ENCODE peak calls at places on chromosomes 2 and 18, in four cellular contexts. A is HepG2, H is H1, L is GM12878. D is an unnamed sample.

GRCh38 chr2:191064590-191064989 is 50.6 kb upstream of the STAT1 start:
- DNase-seq in A (no peak), H (no peak), L (no peak), D (no peak)

GRCh38 chr2:19141234-19142004 is 217.0 kb downstream of the OSR1 start:
- DNase-seq in A (no peak), H (no peak), L (no peak), D (no peak)

GRCh38 chr18:47893047-47893446 is 37.4 kb downstream of the SMAD2 start:
- DNase-seq in A (no peak), H (no peak), L (no peak), D (no peak)

GRCh38 chr2:56630286-56630685 is 446.5 kb downstream of the CCDC85A start:
- DNase-seq in A (no peak), H (no peak), L (no peak), D (no peak)

GRCh38 chr2:81196933-81197628 is 892.5 kb upstream of the LRRTM1 start:
- DNase-seq in A (no peak), H (no peak), L (no peak), D (no peak)

GRCh38 chr2:233258211-233258610 is 6.7 kb downstream of the ATG16L1 start:
- DNase-seq in A (no peak), H (no peak), L (no peak), D (no peak)

GRCh38 chr2:42925742-42926437 is 133.5 kb upstream of the HAAO start:
- DNase-seq in A (peak), H (no peak), L (no peak), D (no peak)

GRCh38 chr2:195559431-195559914 is 97.6 kb upstream of the SLC39A10 start:
- DNase-seq in A (no peak), H (peak), L (peak), D (peak)

GRCh38 chr2:223469270-223470057 is 132.7 kb downstream of the SCG2 start:
- DNase-seq in A (no peak), H (no peak), L (no peak), D (no peak)

GRCh38 chr2:204950695-204951094 is 405.4 kb downstream of the PARD3B start:
- DNase-seq in A (no peak), H (no peak), L (no peak), D (no peak)

GRCh38 chr18:46264255-46264654 is 160.1 kb downstream of the HAUS1 start:
- DNase-seq in A (peak), H (no peak), L (no peak), D (peak)

GRCh38 chr2:171670655-171671054 is 16.6 kb upstream of the DYNC1I2 start:
- DNase-seq in A (no peak), H (no peak), L (no peak), D (no peak)

GRCh38 chr2:174535757-174536703 is 49.2 kb upstream of the GPR155 start:
- DNase-seq in A (no peak), H (no peak), L (no peak), D (no peak)

GRCh38 chr2:105411720-105412407 is 13.0 kb upstream of the FHL2 start:
- DNase-seq in A (no peak), H (no peak), L (peak), D (no peak)

GRCh38 chr2:190889175-190889943 is 8.7 kb downstream of the GLS start:
- DNase-seq in A (no peak), H (no peak), L (no peak), D (no peak)

DNA sequence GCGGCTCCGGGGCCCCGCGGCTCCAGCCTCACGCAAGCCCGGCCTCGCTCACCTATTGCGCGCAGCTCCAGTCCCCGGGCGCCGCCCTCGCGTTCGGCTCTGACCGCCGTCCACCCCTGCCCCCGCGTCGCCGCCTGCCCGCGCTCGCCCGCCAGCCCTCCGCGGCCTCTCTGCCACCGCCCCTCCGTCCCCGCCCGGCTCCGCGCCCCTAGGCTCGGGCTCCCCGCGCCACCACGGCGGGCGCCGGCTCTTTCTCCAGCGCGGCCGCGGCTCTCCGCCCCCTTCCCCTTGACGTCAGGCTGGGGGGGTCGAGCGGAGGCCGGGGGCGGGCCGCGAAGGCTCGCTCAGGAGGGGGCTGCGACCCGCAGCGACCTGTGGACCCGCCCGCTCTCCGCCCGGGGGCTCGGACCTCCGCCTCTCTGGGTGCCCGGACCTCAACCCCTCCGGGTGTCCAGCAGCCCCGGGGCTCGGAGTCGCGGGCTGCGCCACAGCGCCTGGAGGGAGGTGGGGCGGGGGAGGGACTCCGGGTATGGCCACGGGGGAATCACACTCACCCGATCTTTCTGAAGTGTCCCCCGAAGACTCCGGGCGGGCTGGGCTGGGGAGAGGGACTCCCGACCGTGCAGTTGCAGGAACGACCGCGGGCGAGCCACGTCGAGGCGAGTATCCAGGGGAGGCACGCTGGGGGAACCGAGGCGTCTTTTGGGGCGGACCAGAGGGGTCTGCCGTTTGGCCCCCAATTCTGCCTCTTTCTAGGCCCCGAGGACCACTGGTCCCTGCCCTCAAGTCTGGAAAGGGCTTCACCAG is at the start of gene SEMA4C:
- DNase-seq in A (no peak), H (no peak), L (no peak), D (no peak)
- TF ChIP-seq ZNF274 in A (no peak), H (no peak), L (no peak), D (no peak)

GRCh38 chr2:133293544-133294270 is 274.6 kb downstream of the NCKAP5 start:
- DNase-seq in A (no peak), H (no peak), L (no peak), D (no peak)
- TF ChIP-seq SUZ12 in A (no peak), H (no peak), L (no peak), D (no peak)

GRCh38 chr2:46120792-46121565 is 176.2 kb upstream of the EPAS1 start:
- DNase-seq in A (no peak), H (no peak), L (no peak), D (no peak)

GRCh38 chr2:46118656-46119338 is 178.4 kb upstream of the EPAS1 start:
- DNase-seq in A (no peak), H (no peak), L (no peak), D (no peak)

GRCh38 chr2:46117379-46117778 is 179.8 kb upstream of the EPAS1 start:
- DNase-seq in A (no peak), H (no peak), L (no peak), D (no peak)

GRCh38 chr2:46117994-46118393 is 179.2 kb upstream of the EPAS1 start:
- DNase-seq in A (no peak), H (no peak), L (no peak), D (no peak)

DNA sequence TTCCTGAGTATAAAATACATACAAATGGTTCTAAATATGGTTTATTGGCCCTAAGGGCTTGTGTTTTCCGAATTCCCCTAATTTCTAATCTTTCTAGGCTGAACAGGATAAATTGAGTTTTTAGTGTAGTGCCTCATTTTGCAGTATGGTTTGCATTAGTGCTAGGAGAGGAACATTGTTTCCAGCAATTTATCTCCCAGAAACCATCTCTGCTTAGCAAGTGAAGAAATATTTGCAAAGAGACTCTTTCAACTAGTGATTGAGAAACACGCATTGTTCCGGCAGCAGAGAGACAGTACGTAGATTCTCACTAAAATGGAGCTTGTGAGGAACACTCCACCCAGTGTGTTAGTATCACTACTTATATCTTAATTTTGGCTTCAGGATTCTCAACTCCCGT is 177.8 kb upstream of the EPAS1 start:
- DNase-seq in A (peak), H (no peak), L (no peak), D (no peak)
- TF ChIP-seq ZNF274 in A (no peak), H (no peak), L (no peak), D (no peak)

GRCh38 chr2:3113122-3113521 is 264.5 kb downstream of the EIPR1 start:
- DNase-seq in A (no peak), H (no peak), L (no peak), D (no peak)

GRCh38 chr2:3114406-3115185 is 263.0 kb downstream of the EIPR1 start:
- DNase-seq in A (no peak), H (no peak), L (no peak), D (no peak)

GRCh38 chr2:3112553-3112952 is 265.1 kb downstream of the EIPR1 start:
- DNase-seq in A (no peak), H (no peak), L (no peak), D (no peak)

GRCh38 chr2:3112131-3112530 is 265.5 kb downstream of the EIPR1 start:
- DNase-seq in A (no peak), H (no peak), L (no peak), D (no peak)

DNA sequence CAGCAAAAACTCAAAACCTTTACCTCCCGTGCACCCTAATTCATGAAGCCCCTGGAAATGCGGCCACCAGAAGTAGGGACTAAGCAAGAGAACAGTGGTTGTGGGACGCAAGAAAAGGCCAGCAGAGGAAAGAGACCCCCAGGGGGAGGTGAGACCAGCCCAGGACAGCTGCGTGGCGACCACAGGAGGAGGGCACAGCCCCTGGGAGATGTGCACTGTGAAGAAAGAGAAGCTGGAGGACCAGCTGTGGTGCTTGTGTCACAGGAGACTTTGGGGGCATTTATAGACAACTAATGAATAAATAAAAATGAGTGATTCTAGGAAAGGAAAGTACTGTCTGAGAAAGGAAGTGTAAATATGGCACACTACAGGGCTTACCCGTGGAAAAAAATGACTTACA is 263.8 kb downstream of the EIPR1 start:
- DNase-seq in A (no peak), H (no peak), L (no peak), D (no peak)
- TF ChIP-seq SUZ12 in A (no peak), H (no peak), L (no peak), D (no peak)

GRCh38 chr2:239523147-239523943 is 122.5 kb upstream of the HDAC4 start:
- DNase-seq in A (no peak), H (no peak), L (no peak), D (no peak)
- TF ChIP-seq ZNF274 in A (no peak), H (no peak), L (no peak), D (no peak)

GRCh38 chr2:181623159-181623558 is 33.7 kb downstream of the CERKL start:
- DNase-seq in A (no peak), H (no peak), L (no peak), D (no peak)

GRCh38 chr2:181628590-181629585 is 28.0 kb downstream of the CERKL start:
- DNase-seq in A (no peak), H (no peak), L (no peak), D (no peak)

GRCh38 chr2:181632733-181633401 is 24.0 kb downstream of the CERKL start:
- DNase-seq in A (no peak), H (no peak), L (peak), D (no peak)

GRCh38 chr2:181626671-181627070 is 30.2 kb downstream of the CERKL start:
- DNase-seq in A (no peak), H (no peak), L (no peak), D (no peak)

DNA sequence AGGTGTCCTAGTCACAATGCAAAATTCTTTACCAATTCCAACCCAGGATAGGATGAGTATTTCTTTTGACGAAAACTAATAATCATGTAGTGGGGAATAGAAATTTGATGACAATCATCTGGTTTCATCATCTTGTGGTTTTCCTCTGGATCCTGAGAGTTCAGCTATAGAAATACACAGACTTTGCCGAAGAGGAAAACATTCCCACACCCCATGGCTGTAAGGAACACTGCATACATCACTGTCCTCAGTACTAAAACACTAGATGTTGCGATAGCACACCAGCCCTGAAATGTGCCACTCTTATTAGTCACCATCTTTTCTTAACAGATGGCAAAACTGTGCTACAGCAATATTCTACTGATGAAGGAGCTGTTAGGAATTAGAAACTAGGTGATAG is 29.4 kb downstream of the CERKL start:
- DNase-seq in A (no peak), H (no peak), L (no peak), D (no peak)
- TF ChIP-seq SUZ12 in A (no peak), H (no peak), L (no peak), D (no peak)

GRCh38 chr2:120879401-120880295 is 144.0 kb downstream of the GLI2 start:
- DNase-seq in A (no peak), H (no peak), L (no peak), D (no peak)
- TF ChIP-seq ZNF274 in A (no peak), H (no peak), L (no peak), D (no peak)

GRCh38 chr18:63850636-63851035 is 36.9 kb upstream of the SERPINB2 start:
- DNase-seq in A (no peak), H (no peak), L (no peak), D (no peak)

GRCh38 chr18:63850010-63850409 is 37.5 kb upstream of the SERPINB2 start:
- DNase-seq in A (peak), H (peak), L (no peak), D (peak)

GRCh38 chr18:63844254-63844653 is 43.3 kb upstream of the SERPINB2 start:
- DNase-seq in A (no peak), H (no peak), L (no peak), D (no peak)

GRCh38 chr18:63843008-63843407 is 44.5 kb upstream of the SERPINB2 start:
- DNase-seq in A (no peak), H (no peak), L (no peak), D (no peak)

DNA sequence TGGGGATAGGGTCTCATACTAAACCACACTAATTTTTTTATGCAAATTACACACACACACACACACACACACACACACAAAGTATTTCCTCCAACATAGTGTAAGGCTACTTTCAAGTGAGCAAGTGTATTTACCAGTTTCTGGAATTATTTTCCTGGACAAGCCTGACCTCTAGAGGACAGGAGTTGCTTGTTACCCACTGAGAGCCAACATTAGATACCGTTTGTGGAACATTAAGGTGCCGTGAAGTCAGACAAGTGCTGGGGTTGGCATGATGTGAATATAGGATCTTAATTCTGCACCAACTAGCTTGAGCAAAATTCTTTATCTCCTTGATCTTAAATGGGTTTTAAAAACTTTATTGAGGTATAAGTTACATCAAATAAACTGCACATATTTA is 39.3 kb upstream of the SERPINB2 start:
- DNase-seq in A (peak), H (no peak), L (no peak), D (peak)
- TF ChIP-seq SUZ12 in A (no peak), H (no peak), L (no peak), D (no peak)

DNA sequence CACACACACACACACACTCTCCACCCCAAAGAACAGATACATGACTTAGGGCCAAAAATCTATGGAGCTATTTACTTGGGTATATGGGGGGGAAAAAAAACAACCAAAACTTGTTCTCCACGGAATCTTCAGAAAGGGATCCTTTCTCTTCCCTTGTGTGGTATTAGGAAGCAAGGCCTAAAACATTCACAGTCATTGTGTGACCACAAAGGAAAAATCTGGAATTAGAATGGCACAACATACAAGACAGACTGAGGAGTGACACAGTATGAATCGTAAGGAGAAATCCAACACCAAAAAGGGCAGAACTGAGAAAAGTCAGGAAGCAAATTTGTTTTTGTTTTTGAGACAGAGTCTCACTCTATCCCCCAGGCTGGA is 70.3 kb downstream of the ASXL2 start:
- DNase-seq in A (no peak), H (no peak), L (no peak), D (no peak)
- TF ChIP-seq ZNF274 in A (no peak), H (no peak), L (no peak), D (no peak)

DNA sequence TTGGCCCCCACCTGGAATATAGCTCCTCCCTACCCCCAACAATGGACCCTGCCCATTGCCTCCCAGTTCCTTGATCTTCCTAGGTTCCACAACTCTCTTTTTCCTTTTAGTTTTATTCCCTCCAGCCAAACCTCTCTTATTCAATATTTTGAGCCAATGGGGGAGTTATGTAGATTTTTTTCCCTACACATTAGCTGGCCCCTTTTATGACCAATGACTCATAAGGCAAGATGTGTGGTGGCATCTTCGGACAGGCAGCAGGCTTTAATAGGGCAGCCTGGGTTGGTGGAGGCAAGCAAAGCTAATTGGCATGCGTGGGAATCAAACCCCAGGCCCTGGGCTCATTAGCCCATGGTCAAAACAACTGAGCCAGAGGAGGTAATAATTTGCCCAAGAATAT is 9.2 kb downstream of the GRP start:
- DNase-seq in A (no peak), H (no peak), L (no peak), D (no peak)
- TF ChIP-seq SUZ12 in A (no peak), H (no peak), L (no peak), D (no peak)

D was measured in NT2/D1.